ENCODE peak calls at places on chromosome 1, in nine cellular contexts. O is CD4-positive, alpha-beta T cell; G is frontal cortex; I is GM12891; Z is NCI-H345; Q is stimulated activated CD8-positive, alpha-beta memory T cell treated with anti-CD3 and anti-CD28 coated beads, Interleukin-4, amount 100 ng/mL, for 24 hours; K is substantia nigra; J is fibroblast of the aortic adventitia; E is DND-41. L is an unnamed sample.

GRCh38 chr1:27686223-27686990 is 14.4 kb upstream of the IFI6 start:
- DNase-seq in O (no peak), G (no peak), I (no peak), Z (peak), Q (no peak), K (no peak), J (no peak), E (no peak), L (no peak)

GRCh38 chr1:242205622-242206489 is 207.0 kb upstream of the MAP1LC3C start:
- DNase-seq in O (no peak), G (peak), I (no peak), Z (no peak), Q (no peak), K (no peak), J (no peak), E (no peak), L (no peak)

GRCh38 chr1:152118915-152119314 is 3.7 kb upstream of the TCHH start:
- DNase-seq in O (no peak), G (no peak), I (no peak), Z (no peak), Q (no peak), K (no peak), J (no peak), E (no peak), L (no peak)

GRCh38 chr1:86016076-86016746 is 140.4 kb downstream of the COL24A1 start:
- DNase-seq in O (no peak), G (no peak), I (no peak), Z (no peak), Q (no peak), K (no peak), J (no peak), E (no peak), L (no peak)

GRCh38 chr1:22018583-22019559 is 17.4 kb downstream of the CELA3A start:
- DNase-seq in O (peak), G (no peak), I (peak), Z (no peak), Q (peak), K (no peak), J (peak), E (peak), L (no peak)

GRCh38 chr1:193406901-193407300 is 220.5 kb upstream of the B3GALT2 start:
- DNase-seq in O (no peak), G (no peak), I (no peak), Z (no peak), Q (no peak), K (no peak), J (peak), E (no peak), L (no peak)

GRCh38 chr1:209768354-209768774 is 12.5 kb downstream of the TRAF3IP3 start:
- DNase-seq in O (peak), G (no peak), I (peak), Z (no peak), Q (peak), K (no peak), J (no peak), E (peak), L (no peak)

GRCh38 chr1:98723574-98723973 is 62.1 kb downstream of the SNX7 start:
- DNase-seq in O (no peak), G (no peak), I (no peak), Z (no peak), Q (no peak), K (no peak), J (no peak), E (no peak), L (no peak)

GRCh38 chr1:202018476-202019234 is 8.3 kb downstream of the ELF3 start:
- DNase-seq in O (no peak), G (no peak), I (no peak), Z (peak), Q (no peak), K (no peak), J (no peak), E (no peak), L (no peak)

GRCh38 chr1:19003371-19004290 is 47.2 kb upstream of the IFFO2 start:
- DNase-seq in O (no peak), G (no peak), I (no peak), Z (no peak), Q (no peak), K (no peak), J (peak), E (no peak), L (peak)